ENCODE peak calls at places on chromosome 2, in seven cellular contexts. G is CD8-positive, alpha-beta T cell; F is GM23248; S is H9; T is psoas muscle; J is effector memory CD4-positive, alpha-beta T cell; B is aorta. M is an unnamed sample.

GRCh38 chr2:37323770-37324535 is 680 bp downstream of the PRKD3 start:
- DNase-seq in S (peak), J (peak), F (peak), G (peak), T (peak), B (peak), M (no peak)

GRCh38 chr2:26887142-26887541 is 39.2 kb downstream of the DPYSL5 start:
- DNase-seq in B (no peak), F (no peak), G (no peak), T (no peak), S (no peak), J (no peak), M (no peak)

GRCh38 chr2:44237221-44237620 is 38.1 kb upstream of the SLC3A1 start:
- DNase-seq in S (no peak), G (peak), T (no peak), J (no peak), F (no peak), B (no peak), M (no peak)

GRCh38 chr2:105517814-105518705 is 119.2 kb upstream of the FHL2 start:
- DNase-seq in F (peak), S (no peak), J (no peak), B (peak), T (peak), G (no peak), M (peak)

GRCh38 chr2:239598732-239599090 is 197.9 kb upstream of the HDAC4 start:
- DNase-seq in J (no peak), F (no peak), G (peak), B (no peak), S (peak), T (peak), M (no peak)

GRCh38 chr2:197142074-197142473 is 168.5 kb downstream of the ANKRD44 start:
- DNase-seq in G (no peak), F (no peak), J (no peak), T (no peak), S (no peak), B (no peak), M (no peak)

GRCh38 chr2:11898576-11898975 is 152.1 kb downstream of the LPIN1 start:
- DNase-seq in B (no peak), J (no peak), F (no peak), T (no peak), G (no peak), S (no peak), M (no peak)

GRCh38 chr2:45043171-45043570 is 33.9 kb upstream of the SIX2 start:
- DNase-seq in S (no peak), F (no peak), T (no peak), J (no peak), G (no peak), B (no peak), M (no peak)

GRCh38 chr2:140185076-140185475 is 1404.9 kb upstream of the NXPH2 start:
- DNase-seq in S (no peak), G (no peak), B (no peak), F (no peak), T (no peak), J (no peak), M (no peak)

GRCh38 chr2:105455488-105455991 is 56.7 kb upstream of the FHL2 start:
- DNase-seq in G (no peak), J (no peak), F (peak), T (peak), S (no peak), B (no peak), M (no peak)

GRCh38 chr2:229348135-229348534 is 77.0 kb upstream of the PID1 start:
- DNase-seq in J (no peak), S (no peak), F (peak), G (no peak), T (no peak), B (no peak), M (no peak)

GRCh38 chr2:238947243-238947760 is 99.4 kb downstream of the TWIST2 start:
- DNase-seq in B (no peak), J (no peak), F (no peak), T (no peak), S (peak), G (no peak), M (peak)

GRCh38 chr2:223549215-223549614 is 52.9 kb downstream of the SCG2 start:
- DNase-seq in J (no peak), S (no peak), F (peak), B (no peak), G (no peak), T (no peak), M (no peak)

GRCh38 chr2:196660264-196660663 is 20.7 kb downstream of the CCDC150 start:
- DNase-seq in T (no peak), G (no peak), J (no peak), S (no peak), B (no peak), F (peak), M (no peak)

GRCh38 chr2:119929537-119929936 is 83.3 kb upstream of the EPB41L5 start:
- DNase-seq in J (no peak), F (no peak), T (no peak), B (no peak), G (no peak), S (no peak), M (no peak)

GRCh38 chr2:56465491-56465890 is 281.7 kb downstream of the CCDC85A start:
- DNase-seq in T (no peak), F (peak), G (no peak), J (no peak), B (no peak), S (no peak), M (no peak)

GRCh38 chr2:86382108-86382507 is 44.7 kb upstream of the REEP1 start:
- DNase-seq in S (no peak), T (no peak), G (no peak), F (no peak), J (no peak), B (no peak), M (no peak)

GRCh38 chr2:72156872-72157271 is 9.2 kb upstream of the CYP26B1 start:
- DNase-seq in G (peak), S (no peak), T (no peak), B (no peak), J (no peak), F (no peak), M (no peak)

GRCh38 chr2:11744631-11745394 is 1.6 kb upstream of the LPIN1 start:
- DNase-seq in J (no peak), B (no peak), G (no peak), F (peak), S (peak), T (peak), M (no peak)

DNA sequence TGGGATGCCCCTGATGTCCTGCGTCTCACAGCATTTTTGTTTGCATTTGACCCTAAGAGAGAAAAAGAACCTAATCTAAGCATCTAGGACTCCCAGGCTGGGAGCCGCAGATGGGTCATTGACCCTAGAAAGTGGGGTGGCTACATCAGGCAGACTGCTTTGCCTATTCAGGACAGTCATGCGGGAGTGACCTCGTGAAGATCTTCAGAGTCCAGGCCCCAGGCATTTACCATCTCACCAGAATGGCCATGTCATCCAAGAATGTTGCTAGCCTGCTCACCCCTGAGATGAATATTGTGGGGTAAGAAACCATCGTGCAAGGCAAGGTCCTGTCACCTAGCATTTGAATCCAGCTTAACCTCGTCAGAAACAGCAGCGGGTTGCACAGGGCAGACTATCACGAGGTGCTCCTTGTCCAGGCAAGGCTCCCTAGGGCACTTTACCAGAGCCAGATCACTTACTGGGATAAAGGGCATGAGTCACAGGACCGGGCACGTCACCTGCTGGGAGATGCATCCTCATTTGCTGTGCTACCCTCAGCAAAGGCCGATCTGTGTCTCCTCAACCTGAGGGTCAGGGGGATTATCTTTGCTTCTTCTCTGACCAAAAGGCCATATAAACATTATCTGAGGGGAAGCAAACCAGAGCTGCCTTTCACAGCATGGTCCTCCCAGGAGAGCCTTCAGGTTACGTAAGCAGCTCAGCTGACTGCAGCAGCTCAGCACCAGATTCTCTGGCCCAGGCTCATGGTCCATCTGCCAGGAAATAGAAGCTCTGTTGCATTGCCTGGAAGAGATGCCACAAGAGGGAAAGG is 162.3 kb downstream of the ACKR3 start:
- DNase-seq in J (no peak), B (peak), T (peak), G (no peak), F (peak), S (no peak), M (peak)
- H3K27ac ChIP-seq in J (no peak), B (no peak), T (peak), G (no peak), F (peak), S (no peak), M (no peak)

GRCh38 chr2:128324897-128325410 is 6.3 kb upstream of the HS6ST1 start:
- DNase-seq in F (no peak), B (no peak), G (peak), J (no peak), S (no peak), T (no peak), M (no peak)

GRCh38 chr2:128324008-128324896 is 5.6 kb upstream of the HS6ST1 start:
- DNase-seq in F (no peak), B (peak), S (no peak), T (no peak), G (peak), J (no peak), M (no peak)

GRCh38 chr2:128327180-128327964 is 8.7 kb upstream of the HS6ST1 start:
- DNase-seq in T (no peak), F (no peak), J (no peak), G (no peak), S (no peak), B (no peak), M (no peak)

GRCh38 chr2:128325665-128326181 is 7.1 kb upstream of the HS6ST1 start:
- DNase-seq in T (no peak), F (no peak), B (peak), G (peak), S (no peak), J (no peak), M (no peak)

DNA sequence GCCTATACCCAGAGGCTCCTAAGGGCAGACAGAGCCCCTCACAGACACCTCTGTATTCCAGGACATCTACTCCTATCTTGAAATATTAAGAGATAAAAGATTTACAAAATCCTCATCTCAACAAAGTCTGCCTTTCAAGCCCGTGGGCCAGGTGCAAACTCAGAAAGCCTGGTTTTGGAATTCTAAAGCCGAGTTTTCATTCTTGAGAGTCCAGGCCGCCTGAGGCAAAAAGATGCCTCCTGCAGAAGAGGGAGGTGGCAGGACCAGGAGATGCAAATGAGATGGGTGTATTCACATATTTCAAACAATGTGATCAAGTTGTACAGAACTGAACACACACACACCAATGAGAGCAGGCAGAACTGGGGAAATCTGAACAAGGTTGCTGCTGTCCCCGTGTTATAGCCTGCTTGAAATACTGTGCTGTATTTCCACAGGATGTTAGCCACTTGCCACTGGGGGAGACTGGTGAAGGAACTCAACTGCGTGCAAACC is 7.7 kb upstream of the HS6ST1 start:
- DNase-seq in B (no peak), F (no peak), S (no peak), J (no peak), T (no peak), G (no peak), M (no peak)
- H3K27ac ChIP-seq in B (no peak), F (no peak), S (no peak), J (no peak), T (no peak), G (no peak), M (no peak)

DNA sequence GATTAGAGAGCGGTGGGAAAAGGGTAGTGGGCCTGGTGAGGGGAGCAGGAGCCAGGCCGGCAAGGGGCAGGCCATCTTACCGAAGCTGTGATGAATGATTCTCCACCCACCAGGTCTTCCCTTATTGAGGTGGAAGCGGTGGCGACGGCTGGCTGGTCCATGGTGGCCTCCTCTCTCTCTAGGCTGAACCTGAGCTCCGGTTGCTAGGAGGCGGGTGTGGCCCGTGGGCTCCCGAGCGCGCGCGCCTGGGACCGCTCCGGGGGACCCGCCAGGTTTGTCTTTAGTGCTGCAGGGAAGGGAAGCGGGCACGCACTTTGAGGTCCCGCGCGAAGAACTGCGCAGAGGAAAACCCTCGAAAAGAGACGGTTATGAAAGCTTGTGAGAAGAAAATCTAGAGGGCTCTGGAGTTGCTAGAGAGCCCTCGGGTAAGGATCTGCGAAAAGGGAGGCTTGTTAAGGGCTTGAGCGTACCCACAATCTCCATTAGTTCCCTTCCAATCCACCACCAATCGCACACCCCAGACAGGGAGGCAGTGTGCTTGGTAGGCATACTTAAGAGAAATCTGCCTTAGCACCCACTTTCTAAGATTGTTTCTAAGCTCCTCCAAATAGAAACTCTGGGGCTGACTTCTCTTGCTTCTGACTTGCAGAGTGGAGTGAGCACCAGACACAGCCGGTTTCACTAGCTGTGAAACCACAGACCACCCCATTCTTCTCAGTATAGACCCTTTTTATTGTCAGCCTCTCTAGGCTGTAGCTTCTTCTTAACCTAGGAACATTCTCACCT is at the start of gene STPG4:
- DNase-seq in F (no peak), S (peak), G (no peak), T (no peak), J (no peak), B (no peak), M (no peak)
- H3K27ac ChIP-seq in F (peak), S (no peak), G (no peak), T (no peak), J (no peak), B (no peak), M (no peak)

GRCh38 chr2:70456594-70457495 is 96.8 kb downstream of the TGFA start:
- DNase-seq in G (no peak), T (no peak), F (no peak), B (no peak), S (peak), J (no peak), M (no peak)
- H3K27ac ChIP-seq in G (no peak), T (no peak), F (no peak), B (no peak), S (no peak), J (no peak), M (no peak)

GRCh38 chr2:16058747-16059358 is 118.5 kb downstream of the MYCN start:
- DNase-seq in F (no peak), B (no peak), T (no peak), J (no peak), S (no peak), G (no peak), M (no peak)
- H3K27ac ChIP-seq in F (no peak), B (no peak), T (no peak), J (no peak), S (no peak), G (no peak), M (no peak)

DNA sequence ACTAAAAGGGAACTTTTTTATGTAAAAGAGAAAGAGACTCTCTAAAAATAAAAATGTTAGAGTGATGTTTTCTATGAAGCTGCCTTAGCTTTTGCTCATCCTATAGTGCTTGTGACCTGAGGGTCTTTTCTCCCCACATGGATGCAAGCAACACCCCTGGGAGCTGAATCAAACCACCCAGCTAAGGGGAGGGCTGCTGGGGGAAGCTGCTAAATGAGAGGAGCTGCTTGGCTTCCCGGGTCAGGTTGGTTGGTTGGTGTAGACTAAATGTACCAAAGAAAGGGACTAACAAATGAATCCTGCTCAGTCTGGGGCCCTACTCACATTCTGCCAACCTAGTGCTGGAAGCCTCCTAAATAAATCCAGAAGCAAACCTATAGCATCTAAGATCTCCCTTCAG is 35.0 kb downstream of the AFF3 start:
- DNase-seq in B (no peak), T (no peak), G (no peak), S (no peak), J (no peak), F (no peak), M (no peak)
- H3K27ac ChIP-seq in B (no peak), T (no peak), G (no peak), S (no peak), J (no peak), F (no peak), M (peak)

DNA sequence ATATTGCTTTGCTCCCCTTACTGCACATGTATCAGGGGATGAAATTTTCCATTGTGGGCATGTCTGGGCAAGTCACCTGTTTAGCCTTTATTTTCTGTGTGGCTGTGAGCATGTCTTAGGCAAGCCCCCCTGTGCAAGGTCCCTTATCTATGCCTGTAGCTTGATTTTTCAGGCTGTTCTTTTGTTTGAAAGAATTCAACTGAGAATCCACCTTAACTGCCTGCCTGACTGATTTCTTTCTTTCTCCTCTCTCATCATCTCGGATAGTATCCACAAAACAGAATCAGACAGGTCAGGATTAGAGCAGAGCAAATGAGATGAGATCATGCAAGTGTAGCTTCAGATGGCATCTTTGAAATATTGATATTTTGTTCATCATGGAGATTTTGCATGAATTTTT is 1147.5 kb upstream of the ACVR2A start:
- DNase-seq in J (no peak), F (no peak), S (no peak), T (no peak), G (no peak), B (no peak), M (no peak)
- H3K27ac ChIP-seq in J (no peak), F (no peak), S (no peak), T (no peak), G (no peak), B (no peak), M (no peak)

GRCh38 chr2:127897531-127898187 is 11.9 kb upstream of the AMMECR1L start:
- DNase-seq in J (no peak), S (no peak), B (no peak), F (no peak), T (no peak), G (no peak), M (no peak)
- H3K27ac ChIP-seq in J (no peak), S (no peak), B (no peak), F (no peak), T (no peak), G (no peak), M (no peak)